ENCODE peak calls at places on chromosomes 12 and 14, in ten cellular contexts. P is epithelial cell of esophagus; V is occipital lobe; G is activated CD4-positive, alpha-beta T cell treated with anti-CD3 and anti-CD28 coated beads, Interleukin-2, amount 10 ng/mL, durations not matched to agents 7 days and 5 days; Z is GM12892; X is AG09309; B is tibial artery; E is activated gamma-delta T cell treated with Interleukin-2 at 50 U/mL for 16 hours; Y is stimulated activated effector memory CD8-positive, alpha-beta T cell treated with anti-CD3 and anti-CD28 coated beads, Interleukin-12 subunit alpha, Interleukin-12 subunit beta, amount 100 ng/mL, for 72 hours; R is cardiac fibroblast. U is an unnamed sample.

GRCh38 chr12:30909721-30910350 is 16.7 kb upstream of the TSPAN11 start:
- DNase-seq in Z (no peak), V (no peak), B (no peak), Y (no peak), G (no peak), E (no peak), P (no peak), R (no peak), X (no peak), U (no peak)

GRCh38 chr14:61174395-61175386 is 106.4 kb downstream of the TMEM30B start:
- DNase-seq in X (no peak), B (no peak), E (no peak), G (no peak), V (no peak), R (peak), Y (no peak), Z (no peak), P (peak), U (no peak)

GRCh38 chr12:108231909-108232434 is 102.9 kb downstream of the WSCD2 start:
- DNase-seq in V (no peak), X (no peak), Z (no peak), P (no peak), B (no peak), Y (no peak), E (no peak), G (no peak), R (no peak), U (no peak)

GRCh38 chr14:97771340-97772045 is 974.3 kb downstream of the VRK1 start:
- DNase-seq in V (no peak), R (no peak), Y (no peak), X (no peak), Z (no peak), G (no peak), P (peak), E (no peak), B (no peak), U (no peak)

GRCh38 chr14:35416108-35416750 is 11.7 kb upstream of the NFKBIA start:
- DNase-seq in E (peak), Y (peak), X (no peak), P (no peak), V (no peak), B (no peak), R (no peak), G (peak), Z (no peak), U (no peak)

GRCh38 chr12:47234576-47235141 is 154.9 kb upstream of the AMIGO2 start:
- DNase-seq in Z (no peak), G (no peak), B (no peak), V (no peak), P (no peak), R (no peak), E (no peak), X (no peak), Y (no peak), U (no peak)

GRCh38 chr14:20775043-20775442 is 6.0 kb upstream of the RNASE6 start:
- DNase-seq in E (no peak), P (no peak), R (no peak), Z (no peak), V (no peak), Y (no peak), B (no peak), X (no peak), G (no peak), U (no peak)

GRCh38 chr14:24240110-24240918 is 2.1 kb downstream of the TINF2 start:
- DNase-seq in V (no peak), Y (no peak), B (peak), G (no peak), E (no peak), Z (no peak), X (no peak), R (no peak), P (no peak), U (no peak)

GRCh38 chr12:71947645-71948105 is 9.0 kb downstream of the TPH2 start:
- DNase-seq in X (no peak), B (no peak), E (no peak), G (no peak), P (peak), V (peak), R (peak), Y (no peak), Z (no peak), U (no peak)

GRCh38 chr12:130711751-130712150 is 4.3 kb downstream of the RIMBP2 start:
- DNase-seq in P (no peak), X (no peak), B (no peak), G (no peak), Z (no peak), Y (no peak), E (no peak), V (no peak), R (no peak), U (no peak)

GRCh38 chr12:39619316-39619659 is 315 bp downstream of the ABCD2 start:
- DNase-seq in R (no peak), V (peak), B (no peak), Z (no peak), G (peak), P (peak), E (peak), X (no peak), Y (no peak), U (no peak)

GRCh38 chr14:99774526-99775307 is 18.5 kb upstream of the EML1 start:
- DNase-seq in E (no peak), P (no peak), R (peak), Y (no peak), Z (no peak), V (peak), B (no peak), G (no peak), X (no peak), U (no peak)

GRCh38 chr12:84814664-84815245 is 97.8 kb downstream of the SLC6A15 start:
- DNase-seq in B (no peak), Y (no peak), V (no peak), P (no peak), R (no peak), Z (no peak), G (no peak), X (peak), E (no peak), U (no peak)

GRCh38 chr14:105529506-105530445 is 3.4 kb downstream of the TMEM121 start:
- DNase-seq in Z (no peak), P (no peak), X (no peak), G (peak), E (no peak), B (peak), R (no peak), V (no peak), Y (no peak), U (no peak)

GRCh38 chr12:51005671-51006070 is 20.5 kb downstream of the SLC11A2 start:
- DNase-seq in Y (no peak), E (no peak), V (no peak), R (no peak), Z (no peak), P (peak), G (no peak), B (no peak), X (no peak), U (no peak)

GRCh38 chr12:93860659-93861373 is 183.6 kb downstream of the CRADD start:
- DNase-seq in E (no peak), P (no peak), V (no peak), Y (no peak), G (no peak), B (no peak), R (no peak), Z (no peak), X (no peak), U (no peak)

GRCh38 chr12:92464911-92465310 is 237.9 kb upstream of the PLEKHG7 start:
- DNase-seq in G (no peak), V (no peak), Y (no peak), Z (no peak), B (no peak), R (no peak), E (no peak), P (no peak), X (no peak), U (no peak)

GRCh38 chr12:99235381-99235780 is 412.2 kb upstream of the GARIN6 start:
- DNase-seq in E (no peak), R (no peak), P (peak), B (no peak), Z (no peak), X (no peak), V (no peak), G (no peak), Y (no peak), U (no peak)

GRCh38 chr12:32366704-32367103 is 32.7 kb upstream of the FGD4 start:
- DNase-seq in P (no peak), V (no peak), B (no peak), X (no peak), G (no peak), R (no peak), E (no peak), Z (no peak), Y (no peak), U (no peak)

GRCh38 chr12:75990189-75990912 is 41.2 kb downstream of the PHLDA1 start:
- DNase-seq in Y (no peak), V (no peak), R (no peak), X (no peak), G (no peak), Z (no peak), B (no peak), P (no peak), E (no peak), U (no peak)

GRCh38 chr12:12070674-12071661 is at the start of gene BCL2L14:
- DNase-seq in V (no peak), Z (no peak), Y (no peak), P (peak), G (peak), X (no peak), B (no peak), R (no peak), E (no peak), U (no peak)

GRCh38 chr12:68495666-68496065 is 115.0 kb upstream of the RAP1B start:
- DNase-seq in R (peak), V (no peak), Z (no peak), Y (no peak), B (no peak), X (peak), E (no peak), P (no peak), G (no peak), U (no peak)

GRCh38 chr12:106583578-106584103 is 837 bp downstream of the RFX4 start:
- DNase-seq in Z (no peak), Y (no peak), B (no peak), P (peak), G (no peak), R (peak), X (no peak), E (no peak), V (no peak), U (peak)

GRCh38 chr12:6820171-6820570 is 1.4 kb upstream of the GPR162 start:
- DNase-seq in B (no peak), G (no peak), P (no peak), Z (no peak), R (no peak), X (no peak), V (no peak), E (no peak), Y (no peak), U (no peak)

GRCh38 chr12:91792597-91792996 is 353.0 kb downstream of the BTG1 start:
- DNase-seq in V (no peak), R (no peak), Y (no peak), G (no peak), P (no peak), X (no peak), E (no peak), Z (no peak), B (no peak), U (no peak)